ENCODE peak calls at places on chromosomes 6 and 20, in five cellular contexts. H is spleen, M is HCT116, A is transverse colon, V is SK-N-SH. S is an unnamed sample.

GRCh38 chr20:56865055-56865454 is 235.9 kb downstream of the TFAP2C start:
- DNase-seq in V (no peak), M (no peak), A (peak; percentile 22), H (no peak), S (peak; percentile 42)

GRCh38 chr6:70474751-70475150 is 61.4 kb downstream of the FAM135A start:
- DNase-seq in H (no peak), M (no peak), V (no peak), A (no peak), S (no peak)

GRCh38 chr6:75349262-75349984 is 64.8 kb upstream of the TMEM30A start:
- DNase-seq in A (no peak), V (peak; percentile 60), H (no peak), M (no peak), S (no peak)

GRCh38 chr20:58131581-58132142 is 96.8 kb downstream of the ANKRD60 start:
- DNase-seq in V (no peak), A (no peak), H (no peak), M (peak; percentile 27), S (peak; percentile 13)

GRCh38 chr6:36610576-36611336 is 16.6 kb downstream of the SRSF3 start:
- DNase-seq in M (no peak), A (no peak), V (no peak), H (peak; percentile 20), S (no peak)

GRCh38 chr6:125114248-125114858 is 39.2 kb upstream of the TPD52L1 start:
- DNase-seq in H (no peak), V (peak; percentile 30), A (peak; percentile 59), M (peak; percentile 55), S (no peak)

GRCh38 chr6:14765106-14765505 is 480.8 kb upstream of the JARID2 start:
- DNase-seq in V (no peak), H (no peak), M (no peak), A (no peak), S (no peak)

GRCh38 chr6:75428204-75428603 is 65.4 kb downstream of the FILIP1 start:
- DNase-seq in H (no peak), A (no peak), M (no peak), V (no peak), S (no peak)

GRCh38 chr20:45111799-45112471 is 3.0 kb downstream of the WFDC5 start:
- DNase-seq in M (no peak), V (peak; percentile 59), H (no peak), A (no peak), S (no peak)

GRCh38 chr6:15106958-15107643 is 138.8 kb upstream of the JARID2 start:
- DNase-seq in V (no peak), H (no peak), A (no peak), M (no peak), S (no peak)

GRCh38 chr6:139256087-139256486 is 35.7 kb downstream of the TXLNB start:
- DNase-seq in M (no peak), H (no peak), V (no peak), A (no peak), S (no peak)

GRCh38 chr6:79833264-79833663 is 114.1 kb downstream of the ELOVL4 start:
- DNase-seq in A (no peak), M (no peak), V (peak; percentile 58), H (no peak), S (no peak)

GRCh38 chr20:32966881-32967781 is 37.1 kb downstream of the SUN5 start:
- DNase-seq in H (no peak), V (peak; percentile 8), M (no peak), A (peak; percentile 27), S (no peak)

GRCh38 chr6:139030539-139030938 is 2.0 kb downstream of the ABRACL start:
- DNase-seq in V (no peak), A (peak; percentile 27), H (no peak), M (no peak), S (no peak)

GRCh38 chr6:2072450-2072849 is 173.0 kb downstream of the GMDS start:
- DNase-seq in H (no peak), A (no peak), V (no peak), M (no peak), S (no peak)

GRCh38 chr6:15073344-15073789 is 172.5 kb upstream of the JARID2 start:
- DNase-seq in V (no peak), M (no peak), A (no peak), H (no peak), S (no peak)

GRCh38 chr6:11538049-11538798 is 675 bp downstream of the TMEM170B start:
- DNase-seq in M (no peak), V (peak; percentile 70), A (peak; percentile 17), H (peak; percentile 90), S (peak; percentile 52)

GRCh38 chr6:158019416-158019815 is 37.8 kb downstream of the SYNJ2 start:
- DNase-seq in V (no peak), M (no peak), H (peak; percentile 69), A (no peak), S (no peak)

GRCh38 chr6:111562271-111562670 is 43.4 kb downstream of the TRAF3IP2 start:
- DNase-seq in A (no peak), H (no peak), V (no peak), M (no peak), S (no peak)

GRCh38 chr6:1015819-1016218 is 296.1 kb upstream of the FOXQ1 start:
- DNase-seq in A (no peak), V (no peak), M (no peak), H (no peak), S (no peak)

GRCh38 chr20:1333462-1334369 is 4.8 kb upstream of the SDCBP2 start:
- DNase-seq in M (no peak), H (peak; percentile 27), A (no peak), V (no peak), S (no peak)

GRCh38 chr6:113050979-113051378 is 703.8 kb downstream of the RFPL4B start:
- DNase-seq in M (no peak), A (no peak), H (no peak), V (peak; percentile 54), S (no peak)

GRCh38 chr6:89950879-89951391 is 56.7 kb downstream of the GJA10 start:
- DNase-seq in M (no peak), V (no peak), H (no peak), A (no peak), S (no peak)

GRCh38 chr20:46174469-46175126 is 56.5 kb downstream of the CD40 start:
- DNase-seq in A (peak; percentile 74), M (peak; percentile 13), V (peak; percentile 95), H (peak; percentile 91), S (peak; percentile 27)

GRCh38 chr20:7240490-7240889 is 473.0 kb downstream of the BMP2 start:
- DNase-seq in V (no peak), A (no peak), H (no peak), M (no peak), S (no peak)

GRCh38 chr6:53718597-53719460 is 53.3 kb upstream of the KLHL31 start:
- DNase-seq in M (peak; percentile 65), V (peak; percentile 45), H (no peak), A (peak; percentile 41), S (no peak)

GRCh38 chr6:111536888-111537287 is 53.9 kb upstream of the REV3L start:
- DNase-seq in A (no peak), H (no peak), M (no peak), V (no peak), S (no peak)

GRCh38 chr6:43221774-43222101 is 7.5 kb downstream of the DNPH1 start:
- DNase-seq in M (no peak), A (no peak), V (no peak), H (no peak), S (no peak)
- TF ChIP-seq POLR2AphosphoS5 in M (no peak), A (no peak), V (no peak), H (no peak), S (no peak)

DNA sequence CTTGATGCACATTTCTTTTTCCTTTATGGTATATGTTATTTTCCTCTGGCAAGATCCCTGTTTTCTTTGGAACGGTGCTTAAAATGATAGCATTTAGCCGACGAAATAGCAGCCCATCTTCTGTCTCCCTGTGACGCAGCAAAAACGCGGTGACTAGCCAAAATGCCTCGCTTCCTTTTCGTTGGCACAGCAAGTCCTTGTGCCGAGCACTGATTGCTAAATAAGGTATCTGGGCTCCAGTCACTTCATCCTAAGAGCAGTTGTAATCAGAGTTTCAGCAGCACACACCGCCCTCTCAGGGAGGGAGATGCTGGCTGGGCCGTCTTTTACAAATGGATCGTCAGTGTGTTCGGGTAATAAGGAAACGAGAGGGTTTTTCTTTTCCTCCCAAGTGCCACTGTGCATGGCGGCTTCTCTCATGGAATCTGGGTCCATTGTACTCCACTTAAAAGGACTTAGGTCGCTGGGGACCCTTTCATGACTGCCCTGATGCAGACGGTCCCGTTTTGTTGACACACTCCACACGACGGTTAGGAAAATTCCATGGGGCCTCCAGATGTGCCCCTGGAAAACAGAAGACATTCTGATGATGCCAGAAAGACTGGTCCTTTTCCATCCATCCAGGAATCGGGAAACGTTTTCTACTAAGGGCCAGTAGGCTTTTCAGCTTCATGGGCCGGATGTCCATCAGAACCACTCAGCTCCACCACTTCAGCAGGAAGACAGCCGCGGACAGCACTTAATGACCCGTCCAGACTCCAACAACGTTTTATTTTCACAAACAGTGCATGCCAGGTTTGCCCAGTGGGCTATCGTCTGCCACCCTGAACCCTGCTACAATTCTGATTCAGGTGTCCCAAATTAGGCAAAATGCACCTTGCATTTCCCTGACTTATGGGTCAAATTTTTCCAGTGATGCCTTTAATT is 185.5 kb downstream of the CDH4 start:
- DNase-seq in H (no peak), V (no peak), M (no peak), A (no peak), S (peak; percentile 61)
- H3K27ac ChIP-seq in H (peak overlapping the region; percentile 28), V (no peak overlapping the region), M (no peak overlapping the region), A (no peak overlapping the region), S (peak overlapping the region; percentile 86)

DNA sequence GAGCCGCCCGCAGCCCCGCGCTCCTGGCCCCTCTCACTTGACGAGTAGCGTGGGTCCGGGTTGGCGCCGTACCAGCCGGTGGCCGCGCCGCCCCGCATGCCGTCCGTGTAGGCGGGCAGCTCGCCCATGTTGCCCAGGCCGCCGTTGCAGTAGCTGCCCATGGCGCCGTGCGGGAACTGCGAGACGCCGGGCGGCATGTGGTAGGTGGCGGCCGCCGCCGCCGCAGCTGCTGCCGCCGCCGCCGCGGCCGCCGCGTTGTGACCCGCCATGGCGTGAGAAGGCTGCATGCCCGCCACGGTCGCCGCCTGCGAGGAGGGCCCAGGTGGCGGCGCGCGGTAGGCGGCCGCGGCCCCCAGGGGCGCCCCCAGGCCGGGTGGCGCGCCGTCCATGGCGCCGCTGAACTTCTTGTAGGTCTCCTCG is 395 bp downstream of the NKX2-4 start:
- DNase-seq in V (peak; percentile 65), A (no peak), M (no peak), H (no peak), S (no peak)
- TF ChIP-seq POLR2AphosphoS5 in V (no peak), A (no peak), M (no peak), H (no peak), S (no peak)

GRCh38 chr20:16293590-16293989 is 279.7 kb downstream of the KIF16B start:
- DNase-seq in A (no peak), H (no peak), V (no peak), M (no peak), S (no peak)

GRCh38 chr20:16286601-16287000 is 286.6 kb downstream of the KIF16B start:
- DNase-seq in A (no peak), H (no peak), M (no peak), V (no peak), S (no peak)

GRCh38 chr20:16287776-16288175 is 285.5 kb downstream of the KIF16B start:
- DNase-seq in V (no peak), H (no peak), A (no peak), M (no peak), S (no peak)

GRCh38 chr20:16292227-16292626 is 281.0 kb downstream of the KIF16B start:
- DNase-seq in M (no peak), A (no peak), H (no peak), V (no peak), S (no peak)

DNA sequence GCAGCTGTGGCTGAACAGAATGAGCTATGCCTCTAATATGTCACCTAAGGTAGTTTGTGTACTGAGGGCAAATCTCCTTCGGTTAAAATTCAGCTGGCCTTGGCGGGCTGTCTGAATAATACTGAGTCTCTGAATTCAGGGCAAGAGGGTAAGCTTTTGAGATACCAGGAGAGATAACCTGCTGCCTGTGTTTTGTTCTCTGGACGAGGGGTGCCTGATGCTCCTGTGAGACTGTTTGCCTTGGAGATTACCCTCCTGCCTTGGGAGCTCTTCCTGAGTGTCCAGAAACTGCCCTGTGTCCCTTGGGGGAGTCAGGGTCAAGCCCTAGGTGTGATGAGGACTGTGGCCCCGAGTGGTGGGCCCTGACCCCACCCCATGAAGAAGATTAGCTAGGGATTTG is 282.9 kb downstream of the KIF16B start:
- DNase-seq in V (no peak), M (no peak), H (no peak), A (no peak), S (no peak)
- H3K27ac ChIP-seq in V (no peak overlapping the region), M (no peak overlapping the region), H (no peak overlapping the region), A (no peak overlapping the region), S (no peak overlapping the region)

S was measured in breast epithelium.